ENCODE peak calls at places on chromosomes 6 and 20, in seven cellular contexts. W, R, C, M, Q, K and X are unnamed samples.

GRCh38 chr6:30939473-30939872 is 1.3 kb upstream of the MUCL3 start:
- DNase-seq in W (no peak), K (no peak), Q (no peak), M (no peak), C (no peak), R (peak), X (no peak)

GRCh38 chr6:31945507-31946369 is at the start of gene CFB:
- DNase-seq in C (peak), R (peak), Q (peak), K (peak), M (peak), W (peak), X (no peak)

GRCh38 chr20:13325033-13325432 is 104.0 kb downstream of the ISM1 start:
- DNase-seq in M (no peak), W (no peak), C (no peak), K (no peak), Q (no peak), R (peak), X (peak)

GRCh38 chr6:35027807-35028206 is 113.3 kb downstream of the TCP11 start:
- DNase-seq in K (no peak), R (no peak), M (no peak), W (no peak), Q (no peak), C (no peak), X (no peak)

GRCh38 chr6:31702819-31703716 is at the start of gene ABHD16A:
- DNase-seq in W (peak), R (peak), C (peak), M (peak), K (peak), Q (peak), X (peak)

GRCh38 chr6:24524801-24525200 is 30.0 kb downstream of the ALDH5A1 start:
- DNase-seq in K (no peak), Q (no peak), R (no peak), M (no peak), W (no peak), C (no peak), X (peak)

GRCh38 chr6:148457843-148458159 is 115.2 kb downstream of the SASH1 start:
- DNase-seq in M (no peak), C (no peak), W (no peak), R (no peak), K (no peak), Q (no peak), X (no peak)

GRCh38 chr6:138182939-138183791 is 21.4 kb downstream of the ARFGEF3 start:
- DNase-seq in M (no peak), K (no peak), W (no peak), C (no peak), Q (no peak), R (no peak), X (no peak)

GRCh38 chr20:63736893-63737689 is 627 bp downstream of the LIME1 start:
- DNase-seq in W (no peak), M (no peak), Q (peak), C (peak), K (peak), R (no peak), X (peak)

GRCh38 chr6:41097467-41098090 is 24.8 kb downstream of the NFYA start:
- DNase-seq in W (no peak), C (no peak), K (no peak), R (no peak), Q (no peak), M (no peak), X (no peak)

GRCh38 chr6:117346142-117346930 is 79.4 kb downstream of the ROS1 start:
- DNase-seq in R (no peak), Q (no peak), M (no peak), K (no peak), W (no peak), C (no peak), X (no peak)
- TF ChIP-seq CTCF in R (peak), Q (no peak), M (peak), K (peak), W (no peak), C (no peak), X (peak)

GRCh38 chr6:131946992-131947955 is 3.9 kb downstream of the CCN2 start:
- DNase-seq in R (no peak), K (no peak), C (no peak), M (no peak), Q (no peak), W (no peak), X (no peak)

GRCh38 chr6:131948221-131948661 is 2.9 kb downstream of the CCN2 start:
- DNase-seq in K (no peak), Q (no peak), R (no peak), W (no peak), M (no peak), C (no peak), X (no peak)

GRCh38 chr6:131949909-131950766 is 1.0 kb downstream of the CCN2 start:
- DNase-seq in W (peak), K (peak), M (peak), Q (peak), C (peak), R (peak), X (no peak)

GRCh38 chr6:131949615-131949908 is 1.6 kb downstream of the CCN2 start:
- DNase-seq in C (no peak), K (no peak), W (no peak), M (no peak), Q (no peak), R (no peak), X (no peak)

GRCh38 chr6:131948692-131949614 is 2.2 kb downstream of the CCN2 start:
- DNase-seq in M (no peak), K (no peak), Q (no peak), C (peak), W (peak), R (peak), X (no peak)
- H3K4me3 ChIP-seq in M (peak), K (no peak), Q (peak), C (peak), W (peak), R (no peak), X (no peak)

GRCh38 chr6:17470209-17470952 is 77.0 kb downstream of the CAP2 start:
- DNase-seq in W (peak), R (no peak), C (no peak), Q (no peak), M (no peak), K (no peak), X (no peak)

GRCh38 chr6:17473554-17473953 is 80.2 kb downstream of the CAP2 start:
- DNase-seq in C (no peak), W (no peak), R (no peak), K (no peak), M (peak), Q (no peak), X (no peak)

GRCh38 chr6:17469006-17469972 is 75.9 kb downstream of the CAP2 start:
- DNase-seq in Q (no peak), C (no peak), K (no peak), R (no peak), M (no peak), W (no peak), X (no peak)

GRCh38 chr6:17472653-17473183 is 79.3 kb downstream of the CAP2 start:
- DNase-seq in R (no peak), K (no peak), C (no peak), Q (no peak), W (no peak), M (no peak), X (no peak)

GRCh38 chr6:17470953-17471335 is 77.5 kb downstream of the CAP2 start:
- DNase-seq in C (no peak), M (peak), Q (no peak), W (no peak), K (no peak), R (no peak), X (no peak)
- TF ChIP-seq CTCF in C (no peak), M (peak), Q (no peak), W (peak), K (no peak), R (no peak), X (no peak)

DNA sequence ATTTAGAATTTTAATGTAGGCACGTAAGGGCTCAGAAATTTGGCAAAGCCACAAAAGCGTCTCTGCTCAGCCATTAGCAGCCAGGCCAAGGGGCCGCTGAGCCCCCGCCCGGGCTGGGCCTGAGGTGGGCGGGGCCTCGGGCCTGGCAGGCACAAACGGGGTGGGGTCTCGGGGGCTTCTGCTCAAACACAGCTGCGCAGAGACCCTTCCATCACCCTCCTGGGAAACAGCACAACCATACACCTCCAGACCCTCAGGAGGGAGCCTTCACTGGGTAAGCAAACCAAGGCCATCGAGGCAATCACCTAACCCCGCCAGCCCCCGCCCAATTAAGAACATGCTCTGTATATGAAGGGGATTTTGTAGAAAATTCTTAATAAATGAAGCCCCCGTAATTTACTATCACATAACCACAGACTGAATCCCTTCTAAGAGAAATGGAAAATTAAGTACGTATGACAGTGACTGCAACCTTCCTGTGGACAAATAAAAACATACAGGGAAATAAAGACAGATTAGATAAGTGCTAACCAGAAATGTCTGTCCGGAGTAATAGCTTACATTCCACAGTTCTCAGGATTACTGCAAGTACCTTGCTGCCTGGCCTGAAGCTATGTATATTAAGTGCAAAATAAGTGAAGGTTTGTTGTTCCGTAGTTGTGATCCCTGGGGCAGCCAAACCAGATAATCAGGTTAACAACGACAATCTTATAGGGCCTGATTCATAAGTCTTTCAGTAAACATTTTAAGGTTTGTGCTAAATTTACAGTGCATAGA is 3.0 kb downstream of the NEDD9 start:
- DNase-seq in Q (no peak), K (no peak), W (no peak), M (no peak), R (no peak), C (no peak), X (no peak)
- H3K4me3 ChIP-seq in Q (peak), K (no peak), W (peak), M (peak), R (no peak), C (peak), X (no peak)

DNA sequence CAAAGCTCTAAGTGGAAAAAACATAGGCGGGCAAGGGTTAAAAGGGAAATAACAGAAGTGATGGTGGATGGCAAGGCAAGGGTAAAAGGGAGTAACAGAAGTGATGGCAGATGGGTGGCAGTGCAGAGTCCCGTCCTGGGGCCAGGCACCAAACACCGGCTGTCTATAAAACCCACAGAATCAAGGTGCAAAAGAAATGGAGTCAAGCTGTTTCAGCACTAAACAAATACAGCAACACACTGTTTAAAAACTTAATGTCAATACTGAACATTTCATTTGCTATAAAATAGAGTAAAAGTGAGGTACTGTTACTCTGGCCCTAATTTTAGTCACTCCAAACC is 87.6 kb downstream of the MAN1A1 start:
- DNase-seq in C (no peak), Q (no peak), M (no peak), K (no peak), R (no peak), W (no peak), X (no peak)
- TF ChIP-seq CTCF in C (no peak), Q (no peak), M (no peak), K (no peak), R (no peak), W (no peak), X (no peak)

GRCh38 chr6:144993870-144994269 is 708.7 kb downstream of the UTRN start:
- DNase-seq in Q (no peak), C (no peak), R (no peak), K (no peak), W (no peak), M (no peak), X (no peak)

GRCh38 chr6:144999127-144999526 is 714.0 kb downstream of the UTRN start:
- DNase-seq in C (no peak), M (no peak), Q (no peak), W (no peak), K (no peak), R (no peak), X (no peak)
- H3K4me3 ChIP-seq in C (no peak), M (no peak), Q (no peak), W (no peak), K (no peak), R (no peak), X (no peak)

GRCh38 chr20:47532002-47532401 is 30.3 kb downstream of the NCOA3 start:
- DNase-seq in R (no peak), K (no peak), Q (no peak), W (no peak), M (no peak), C (no peak), X (no peak)

GRCh38 chr20:47533518-47534062 is 31.9 kb downstream of the NCOA3 start:
- DNase-seq in W (no peak), C (no peak), K (no peak), M (no peak), R (no peak), Q (no peak), X (no peak)

GRCh38 chr20:47535994-47536393 is 34.3 kb downstream of the NCOA3 start:
- DNase-seq in C (no peak), M (no peak), K (no peak), Q (no peak), W (no peak), R (no peak), X (no peak)

GRCh38 chr20:47534405-47534804 is 32.7 kb downstream of the NCOA3 start:
- DNase-seq in K (no peak), C (no peak), W (no peak), R (no peak), M (no peak), Q (no peak), X (no peak)

DNA sequence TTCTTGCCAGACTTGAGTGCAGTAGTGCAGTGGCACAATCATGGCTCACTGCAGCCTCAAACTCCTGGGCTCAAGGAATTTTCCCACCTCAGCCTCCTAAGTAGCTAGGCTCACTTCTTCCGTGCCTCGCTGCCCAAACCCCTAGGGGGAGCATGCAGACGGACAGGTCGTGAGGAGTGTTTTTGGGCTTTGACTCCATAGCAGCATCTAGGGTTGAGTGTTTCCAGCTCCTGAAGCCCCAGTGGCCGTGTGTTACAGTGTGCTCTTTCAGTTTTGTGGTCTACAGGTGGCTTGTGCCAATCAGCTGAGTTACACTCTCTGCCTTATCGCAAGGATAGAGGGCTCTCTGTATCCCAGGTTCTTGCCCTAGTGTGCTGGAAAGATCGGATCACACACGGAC is 33.4 kb downstream of the NCOA3 start:
- DNase-seq in W (no peak), M (no peak), C (no peak), K (no peak), Q (no peak), R (no peak), X (peak)
- TF ChIP-seq CTCF in W (no peak), M (no peak), C (no peak), K (no peak), Q (no peak), R (no peak), X (peak)

DNA sequence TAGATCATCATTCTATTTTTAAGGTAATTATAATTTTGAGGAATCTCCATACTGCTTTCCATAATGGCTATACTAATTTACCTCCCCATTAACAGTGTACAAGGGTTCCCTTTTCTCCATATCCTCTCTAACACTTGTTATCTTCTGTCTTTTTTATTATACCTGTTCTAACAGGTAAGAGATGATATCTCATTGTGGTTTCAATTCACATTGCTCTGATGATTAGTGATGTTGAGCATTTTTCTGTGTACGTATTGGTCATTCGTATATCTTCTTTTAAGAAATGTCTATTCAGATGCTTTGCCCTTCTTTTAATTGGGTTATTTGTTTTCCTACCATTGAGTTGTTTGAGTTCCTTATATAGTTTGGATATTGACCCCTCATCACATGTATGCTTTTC is 81.6 kb upstream of the SCAF8 start:
- DNase-seq in R (no peak), Q (no peak), W (no peak), K (no peak), M (no peak), C (no peak), X (no peak)
- H3K4me3 ChIP-seq in R (no peak), Q (no peak), W (no peak), K (no peak), M (no peak), C (no peak), X (no peak)

DNA sequence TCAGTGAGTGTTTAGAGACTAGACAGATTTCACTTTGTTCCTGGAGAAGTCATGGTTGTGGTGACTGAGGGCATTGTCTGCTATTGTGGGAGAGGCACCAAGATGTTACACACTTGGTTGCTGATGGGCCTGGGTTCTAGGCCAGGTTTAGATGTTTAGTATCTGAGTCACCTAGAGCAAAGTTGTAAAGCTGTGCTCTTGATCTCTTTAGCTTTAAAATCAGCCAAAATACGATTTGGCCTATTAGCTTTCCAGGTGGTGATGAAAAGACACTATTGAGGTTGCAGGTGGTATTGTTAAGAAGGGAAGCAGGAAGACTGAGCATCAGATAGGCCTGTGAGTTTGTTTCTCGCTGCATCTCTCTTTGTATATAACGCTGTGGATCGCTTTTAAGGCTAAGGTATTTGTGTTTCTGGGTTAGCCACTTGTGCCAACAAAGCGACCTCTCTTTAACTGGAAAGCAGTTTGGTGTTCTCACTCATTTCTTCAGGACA is 48.6 kb downstream of the FOXO3 start:
- DNase-seq in R (no peak), Q (no peak), M (no peak), C (no peak), K (no peak), W (no peak), X (no peak)
- TF ChIP-seq CTCF in R (no peak), Q (no peak), M (no peak), C (no peak), K (no peak), W (no peak), X (no peak)

DNA sequence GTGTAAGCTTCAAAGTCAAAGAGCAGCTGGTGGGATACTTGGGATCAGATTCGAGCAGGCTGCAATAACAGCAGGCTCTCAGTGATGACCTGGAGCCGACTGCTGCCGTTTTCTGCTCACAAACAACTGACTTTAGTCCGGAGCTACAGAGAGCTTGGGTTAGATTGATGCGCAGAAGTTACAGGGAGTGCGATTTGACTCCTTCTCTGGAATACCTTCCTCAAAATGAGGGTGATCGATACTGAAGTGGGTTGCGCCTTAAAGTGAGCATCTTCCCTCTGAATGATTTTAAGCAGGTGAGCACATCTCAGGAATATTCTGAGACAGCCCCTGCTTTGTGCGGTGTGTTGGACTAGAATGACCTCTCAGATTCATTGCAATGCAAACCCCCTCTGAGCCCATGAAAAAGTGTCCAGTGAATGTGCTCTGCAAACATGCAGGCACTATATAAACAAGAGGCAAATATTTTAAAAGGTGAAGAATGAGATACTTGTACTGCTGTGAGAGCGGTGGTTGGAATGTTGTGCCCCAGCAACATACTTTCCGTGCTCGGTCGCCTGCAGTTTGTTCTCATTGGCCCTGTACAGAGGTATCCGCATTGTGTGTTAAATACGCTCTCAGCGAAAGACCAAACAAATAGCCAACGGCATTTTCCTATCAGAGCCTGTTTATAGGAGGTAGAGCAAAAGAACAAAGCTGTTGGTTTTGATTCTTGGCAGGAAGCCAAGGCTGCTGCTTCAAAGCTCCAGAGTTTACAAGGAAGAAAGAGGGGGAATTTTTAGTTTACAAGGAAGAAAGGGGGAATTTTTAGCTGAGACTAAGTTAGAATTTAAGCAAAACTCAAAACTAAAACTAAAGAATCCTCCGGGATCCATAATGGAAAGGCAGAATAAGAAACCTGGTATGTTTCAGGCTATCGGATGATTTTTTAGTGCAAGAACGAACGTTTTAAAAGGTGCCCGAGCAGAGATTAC is 67.7 kb downstream of the PHACTR2 start:
- DNase-seq in M (no peak), R (peak), W (no peak), Q (peak), C (peak), K (peak), X (no peak)
- H3K4me3 ChIP-seq in M (peak), R (no peak), W (peak), Q (peak), C (peak), K (no peak), X (no peak)